ENCODE peak calls at places on chromosome 11, in seven cellular contexts. One of them, this sample, is unnamed.

GRCh38 chr11:61160487-61161189 is 588 bp downstream of the VPS37C start:
- DNase-seq in keratinocyte: no peak
- DNase-seq in osteoblast: no peak
- DNase-seq in pancreas: no peak
- DNase-seq in HCT116: no peak
- DNase-seq in cardiac fibroblast: no peak
- DNase-seq in cardiac muscle cell: no peak
- DNase-seq in this sample: no peak

GRCh38 chr11:107908211-107908610 is 20.0 kb upstream of the RAB39A start:
- DNase-seq in pancreas: no peak
- DNase-seq in cardiac fibroblast: no peak
- DNase-seq in keratinocyte: no peak
- DNase-seq in HCT116: no peak
- DNase-seq in cardiac muscle cell: no peak
- DNase-seq in osteoblast: no peak
- DNase-seq in this sample: no peak

GRCh38 chr11:128772814-128773213 is 78.9 kb downstream of the FLI1 start:
- DNase-seq in osteoblast: no peak
- DNase-seq in pancreas: peak; percentile 77
- DNase-seq in cardiac fibroblast: no peak
- DNase-seq in keratinocyte: no peak
- DNase-seq in cardiac muscle cell: no peak
- DNase-seq in HCT116: no peak
- DNase-seq in this sample: peak; percentile 50

GRCh38 chr11:78961186-78961782 is 386.6 kb upstream of the NARS2 start:
- DNase-seq in pancreas: no peak
- DNase-seq in osteoblast: peak; percentile 88
- DNase-seq in cardiac muscle cell: no peak
- DNase-seq in HCT116: peak; percentile 15
- DNase-seq in cardiac fibroblast: peak; percentile 51
- DNase-seq in keratinocyte: no peak
- DNase-seq in this sample: no peak

GRCh38 chr11:124915541-124916369 is 3.3 kb upstream of the HEPN1 start:
- DNase-seq in osteoblast: no peak
- DNase-seq in cardiac fibroblast: no peak
- DNase-seq in HCT116: no peak
- DNase-seq in pancreas: no peak
- DNase-seq in cardiac muscle cell: no peak
- DNase-seq in keratinocyte: no peak
- DNase-seq in this sample: no peak

GRCh38 chr11:70191495-70192140 is 11.5 kb upstream of the FADD start:
- DNase-seq in osteoblast: peak; percentile 94
- DNase-seq in cardiac fibroblast: peak; percentile 67
- DNase-seq in HCT116: peak; percentile 62
- DNase-seq in cardiac muscle cell: peak; percentile 91
- DNase-seq in pancreas: peak; percentile 85
- DNase-seq in keratinocyte: peak; percentile 21
- DNase-seq in this sample: peak; percentile 24

GRCh38 chr11:116771935-116772334 is 852 bp downstream of the BUD13 start:
- DNase-seq in pancreas: no peak
- DNase-seq in osteoblast: no peak
- DNase-seq in cardiac fibroblast: no peak
- DNase-seq in HCT116: no peak
- DNase-seq in keratinocyte: no peak
- DNase-seq in cardiac muscle cell: no peak
- DNase-seq in this sample: no peak

GRCh38 chr11:69242583-69242940 is 51.4 kb upstream of the MYEOV start:
- DNase-seq in keratinocyte: no peak
- DNase-seq in pancreas: no peak
- DNase-seq in osteoblast: no peak
- DNase-seq in cardiac fibroblast: no peak
- DNase-seq in HCT116: no peak
- DNase-seq in cardiac muscle cell: no peak
- DNase-seq in this sample: no peak

GRCh38 chr11:105081412-105082150 is 36.4 kb upstream of the CARD16 start:
- DNase-seq in HCT116: no peak
- DNase-seq in osteoblast: no peak
- DNase-seq in keratinocyte: no peak
- DNase-seq in cardiac fibroblast: no peak
- DNase-seq in pancreas: peak; percentile 18
- DNase-seq in cardiac muscle cell: no peak
- DNase-seq in this sample: no peak

GRCh38 chr11:69427337-69427736 is 54.1 kb upstream of the LINC01488 start:
- DNase-seq in cardiac muscle cell: no peak
- DNase-seq in keratinocyte: no peak
- DNase-seq in osteoblast: peak; percentile 67
- DNase-seq in HCT116: no peak
- DNase-seq in cardiac fibroblast: no peak
- DNase-seq in pancreas: no peak
- DNase-seq in this sample: no peak

GRCh38 chr11:67117176-67117575 is 1.9 kb upstream of the KDM2A start:
- DNase-seq in cardiac muscle cell: peak; percentile 54
- DNase-seq in cardiac fibroblast: no peak
- DNase-seq in keratinocyte: no peak
- DNase-seq in HCT116: no peak
- DNase-seq in osteoblast: no peak
- DNase-seq in pancreas: no peak
- DNase-seq in this sample: no peak

GRCh38 chr11:36071917-36072500 is 128.1 kb downstream of the LDLRAD3 start:
- DNase-seq in cardiac fibroblast: no peak
- DNase-seq in HCT116: no peak
- DNase-seq in pancreas: no peak
- DNase-seq in osteoblast: no peak
- DNase-seq in keratinocyte: no peak
- DNase-seq in cardiac muscle cell: no peak
- DNase-seq in this sample: no peak

GRCh38 chr11:36070215-36070976 is 126.5 kb downstream of the LDLRAD3 start:
- DNase-seq in cardiac fibroblast: no peak
- DNase-seq in HCT116: no peak
- DNase-seq in osteoblast: no peak
- DNase-seq in cardiac muscle cell: no peak
- DNase-seq in keratinocyte: no peak
- DNase-seq in pancreas: no peak
- DNase-seq in this sample: no peak

GRCh38 chr11:36073411-36074203 is 129.7 kb downstream of the LDLRAD3 start:
- DNase-seq in cardiac muscle cell: no peak
- DNase-seq in pancreas: peak; percentile 45
- DNase-seq in HCT116: no peak
- DNase-seq in osteoblast: peak; percentile 84
- DNase-seq in cardiac fibroblast: peak; percentile 90
- DNase-seq in keratinocyte: no peak
- DNase-seq in this sample: no peak

GRCh38 chr11:36066891-36067290 is 123.0 kb downstream of the LDLRAD3 start:
- DNase-seq in keratinocyte: no peak
- DNase-seq in HCT116: no peak
- DNase-seq in cardiac fibroblast: no peak
- DNase-seq in cardiac muscle cell: no peak
- DNase-seq in osteoblast: no peak
- DNase-seq in pancreas: no peak
- DNase-seq in this sample: no peak

DNA sequence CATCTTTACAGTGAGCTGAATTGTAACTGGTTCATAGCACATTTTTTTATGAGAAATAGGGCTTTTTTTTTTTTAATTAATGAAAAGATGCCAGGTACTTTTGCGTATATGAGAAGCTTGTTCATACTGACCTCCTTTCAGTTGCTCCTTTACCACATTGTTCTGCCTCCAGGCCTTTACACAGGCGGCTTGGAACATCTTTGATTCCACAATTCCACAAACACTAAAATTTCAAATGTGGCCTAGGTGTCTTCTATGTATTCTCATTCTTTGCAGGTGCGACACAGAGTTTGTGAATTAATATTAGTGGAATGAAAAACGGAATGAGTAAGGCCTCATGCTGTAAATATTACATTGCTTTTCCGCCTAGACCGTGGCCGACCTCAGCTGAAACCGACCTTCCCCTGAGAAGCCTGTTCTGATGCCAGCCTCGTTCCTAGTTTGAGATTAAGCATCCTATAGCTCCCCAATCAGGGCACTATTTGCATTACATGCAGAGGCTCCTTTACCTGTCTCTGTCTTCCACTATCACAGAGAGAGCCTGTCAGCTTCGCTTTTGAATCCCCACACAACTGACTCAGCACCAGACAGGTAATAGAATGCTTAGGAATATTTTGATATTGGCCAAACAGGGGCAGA is 125.8 kb downstream of the LDLRAD3 start:
- DNase-seq in cardiac muscle cell: peak; percentile 41
- DNase-seq in pancreas: no peak
- DNase-seq in osteoblast: no peak
- DNase-seq in keratinocyte: peak; percentile 40
- DNase-seq in cardiac fibroblast: no peak
- DNase-seq in HCT116: no peak
- DNase-seq in this sample: no peak
- TF ChIP-seq CTCF in cardiac muscle cell: no peak
- TF ChIP-seq CTCF in pancreas: no peak
- TF ChIP-seq CTCF in osteoblast: no peak
- TF ChIP-seq CTCF in keratinocyte: peak; percentile 62
- TF ChIP-seq CTCF in cardiac fibroblast: no peak
- TF ChIP-seq CTCF in HCT116: no peak
- TF ChIP-seq CTCF in this sample: no peak

DNA sequence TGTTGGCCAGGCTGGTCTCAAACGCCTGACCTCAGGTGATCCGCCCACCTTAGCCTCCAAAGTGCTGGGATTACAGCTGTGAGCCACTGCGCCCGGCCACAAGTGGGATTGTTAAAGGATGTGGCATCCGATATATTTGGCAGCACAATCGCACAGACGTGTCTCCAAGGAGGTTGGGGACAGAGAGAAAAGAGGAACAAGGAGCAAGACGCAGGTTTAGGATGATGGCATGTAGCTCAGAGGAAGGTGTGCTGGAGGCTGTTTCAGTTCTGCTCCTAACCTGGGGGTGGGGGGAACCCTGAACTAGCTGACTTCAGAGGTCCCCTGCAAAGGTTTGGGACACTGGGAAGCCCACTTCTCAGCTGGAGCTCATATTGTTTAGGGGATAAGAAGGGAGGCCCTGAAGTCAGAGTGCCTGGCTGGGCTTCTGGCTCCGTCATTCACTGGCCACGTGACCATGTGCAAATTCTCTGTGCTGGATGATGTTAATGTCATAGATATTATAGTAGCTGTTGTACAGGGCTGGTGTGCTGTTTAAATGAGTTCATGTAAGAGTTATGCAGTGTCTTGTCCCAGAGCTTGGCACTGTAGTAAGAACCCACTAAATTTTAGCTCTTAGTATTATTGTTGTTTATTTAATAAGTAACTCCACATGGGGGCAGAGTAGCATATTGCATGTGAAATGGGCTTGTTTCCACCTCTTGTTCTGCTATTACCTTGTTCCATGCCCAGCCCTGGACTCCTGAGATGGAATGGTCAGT is 129.7 kb downstream of the ST3GAL4 start:
- DNase-seq in pancreas: no peak
- DNase-seq in HCT116: no peak
- DNase-seq in cardiac muscle cell: no peak
- DNase-seq in keratinocyte: no peak
- DNase-seq in cardiac fibroblast: peak; percentile 39
- DNase-seq in osteoblast: no peak
- DNase-seq in this sample: no peak
- TF ChIP-seq CTCF in pancreas: no peak
- TF ChIP-seq CTCF in HCT116: peak; percentile 4
- TF ChIP-seq CTCF in cardiac muscle cell: peak; percentile 22
- TF ChIP-seq CTCF in keratinocyte: no peak
- TF ChIP-seq CTCF in cardiac fibroblast: no peak
- TF ChIP-seq CTCF in osteoblast: peak; percentile 28
- TF ChIP-seq CTCF in this sample: no peak

GRCh38 chr11:11143849-11144248 is 209.2 kb downstream of the CSNK2A3 start:
- DNase-seq in pancreas: no peak
- DNase-seq in cardiac fibroblast: no peak
- DNase-seq in keratinocyte: no peak
- DNase-seq in osteoblast: no peak
- DNase-seq in cardiac muscle cell: no peak
- DNase-seq in HCT116: no peak
- DNase-seq in this sample: no peak

GRCh38 chr11:11146830-11147229 is 206.2 kb downstream of the CSNK2A3 start:
- DNase-seq in osteoblast: peak; percentile 43
- DNase-seq in keratinocyte: no peak
- DNase-seq in cardiac muscle cell: no peak
- DNase-seq in HCT116: no peak
- DNase-seq in cardiac fibroblast: no peak
- DNase-seq in pancreas: no peak
- DNase-seq in this sample: no peak

GRCh38 chr11:11148598-11148997 is 204.5 kb downstream of the CSNK2A3 start:
- DNase-seq in cardiac muscle cell: no peak
- DNase-seq in HCT116: no peak
- DNase-seq in cardiac fibroblast: no peak
- DNase-seq in keratinocyte: no peak
- DNase-seq in pancreas: no peak
- DNase-seq in osteoblast: no peak
- DNase-seq in this sample: no peak

GRCh38 chr11:11149671-11150459 is 203.2 kb downstream of the CSNK2A3 start:
- DNase-seq in osteoblast: peak; percentile 49
- DNase-seq in pancreas: no peak
- DNase-seq in HCT116: no peak
- DNase-seq in cardiac fibroblast: no peak
- DNase-seq in cardiac muscle cell: no peak
- DNase-seq in keratinocyte: no peak
- DNase-seq in this sample: no peak

GRCh38 chr11:11148104-11148509 is 204.9 kb downstream of the CSNK2A3 start:
- DNase-seq in cardiac muscle cell: peak; percentile 25
- DNase-seq in cardiac fibroblast: peak; percentile 93
- DNase-seq in osteoblast: peak; percentile 93
- DNase-seq in HCT116: no peak
- DNase-seq in keratinocyte: peak; percentile 19
- DNase-seq in pancreas: no peak
- DNase-seq in this sample: no peak
- TF ChIP-seq CTCF in cardiac muscle cell: peak; percentile 55
- TF ChIP-seq CTCF in cardiac fibroblast: peak; percentile 40
- TF ChIP-seq CTCF in osteoblast: peak; percentile 66
- TF ChIP-seq CTCF in HCT116: no peak
- TF ChIP-seq CTCF in keratinocyte: peak; percentile 76
- TF ChIP-seq CTCF in pancreas: no peak
- TF ChIP-seq CTCF in this sample: no peak

GRCh38 chr11:83008581-83008923 is 63.1 kb downstream of the RAB30 start:
- DNase-seq in cardiac muscle cell: no peak
- DNase-seq in osteoblast: peak; percentile 50
- DNase-seq in pancreas: no peak
- DNase-seq in cardiac fibroblast: no peak
- DNase-seq in keratinocyte: no peak
- DNase-seq in HCT116: no peak
- DNase-seq in this sample: no peak

GRCh38 chr11:83006877-83007330 is 64.8 kb downstream of the RAB30 start:
- DNase-seq in pancreas: no peak
- DNase-seq in keratinocyte: no peak
- DNase-seq in cardiac muscle cell: no peak
- DNase-seq in cardiac fibroblast: no peak
- DNase-seq in osteoblast: peak; percentile 56
- DNase-seq in HCT116: no peak
- DNase-seq in this sample: no peak

GRCh38 chr11:83009999-83010398 is 61.7 kb downstream of the RAB30 start:
- DNase-seq in cardiac muscle cell: no peak
- DNase-seq in osteoblast: no peak
- DNase-seq in HCT116: no peak
- DNase-seq in keratinocyte: no peak
- DNase-seq in cardiac fibroblast: no peak
- DNase-seq in pancreas: no peak
- DNase-seq in this sample: no peak

GRCh38 chr11:83007477-83007876 is 64.2 kb downstream of the RAB30 start:
- DNase-seq in cardiac fibroblast: no peak
- DNase-seq in keratinocyte: no peak
- DNase-seq in pancreas: no peak
- DNase-seq in cardiac muscle cell: no peak
- DNase-seq in osteoblast: no peak
- DNase-seq in HCT116: no peak
- DNase-seq in this sample: no peak

GRCh38 chr11:83007909-83008580 is 63.7 kb downstream of the RAB30 start:
- DNase-seq in keratinocyte: no peak
- DNase-seq in cardiac muscle cell: peak; percentile 59
- DNase-seq in pancreas: peak; percentile 78
- DNase-seq in HCT116: no peak
- DNase-seq in cardiac fibroblast: peak; percentile 48
- DNase-seq in osteoblast: peak; percentile 42
- DNase-seq in this sample: no peak
- TF ChIP-seq CTCF in keratinocyte: no peak
- TF ChIP-seq CTCF in cardiac muscle cell: no peak
- TF ChIP-seq CTCF in pancreas: no peak
- TF ChIP-seq CTCF in HCT116: no peak
- TF ChIP-seq CTCF in cardiac fibroblast: no peak
- TF ChIP-seq CTCF in osteoblast: no peak
- TF ChIP-seq CTCF in this sample: no peak